ENCODE peak calls at places on chromosome 18, in six cellular contexts. J, S, B, M, T and K are unnamed samples.
A peak's percentile ranks its signal among the peaks of the same experiment; 100 is the strongest.

GRCh38 chr18:13136689-13137040 is 81.9 kb upstream of the LDLRAD4 start:
- DNase-seq in S (no peak), B (no peak), M (no peak), J (no peak), T (no peak), K (no peak)

GRCh38 chr18:47415888-47416287 is 164.4 kb upstream of the SKOR2 start:
- DNase-seq in S (no peak), B (no peak), T (no peak), J (no peak), M (no peak), K (no peak)

GRCh38 chr18:13165636-13166423 is 52.7 kb upstream of the LDLRAD4 start:
- DNase-seq in M (no peak), S (no peak), B (no peak), T (no peak), J (no peak), K (no peak)

GRCh38 chr18:48698707-48699106 is 159.9 kb downstream of the CTIF start:
- DNase-seq in J (no peak), M (no peak), B (no peak), S (no peak), T (no peak), K (no peak)

GRCh38 chr18:38951633-38952032 is 1386.0 kb upstream of the CELF4 start:
- DNase-seq in J (no peak), S (no peak), M (no peak), T (no peak), B (no peak), K (no peak)

GRCh38 chr18:41695441-41695840 is 259.6 kb upstream of the PIK3C3 start:
- DNase-seq in S (peak; percentile 11), J (no peak), B (no peak), T (no peak), M (no peak), K (no peak)

GRCh38 chr18:55419132-55419938 is 168.7 kb downstream of the TCF4 start:
- DNase-seq in M (no peak), T (no peak), B (no peak), S (no peak), J (no peak), K (no peak)

GRCh38 chr18:56000041-56000440 is 412.0 kb upstream of the TCF4 start:
- DNase-seq in J (no peak), M (no peak), T (no peak), S (no peak), B (no peak), K (no peak)

GRCh38 chr18:56995579-56996194 is 151.2 kb upstream of the BOD1L2 start:
- DNase-seq in B (no peak), S (peak; percentile 5), T (no peak), M (no peak), J (no peak), K (no peak)

GRCh38 chr18:24778810-24779418 is 318.5 kb downstream of the HRH4 start:
- DNase-seq in B (no peak), T (no peak), M (no peak), J (no peak), S (no peak), K (no peak)

GRCh38 chr18:23281626-23282436 is 146.5 kb downstream of the CABLES1 start:
- DNase-seq in J (no peak), M (no peak), S (no peak), T (no peak), B (no peak), K (peak; percentile 10)

GRCh38 chr18:39701071-39701783 is 2135.6 kb upstream of the CELF4 start:
- DNase-seq in J (no peak), S (no peak), M (no peak), T (no peak), B (no peak), K (no peak)

GRCh38 chr18:50796495-50796894 is 23.3 kb downstream of the MRO start:
- DNase-seq in S (no peak), J (no peak), T (no peak), M (no peak), B (no peak), K (no peak)

GRCh38 chr18:37385846-37386435 is 179.7 kb downstream of the CELF4 start:
- DNase-seq in J (no peak), S (peak; percentile 48), M (no peak), B (no peak), T (no peak), K (peak; percentile 57)

GRCh38 chr18:47883771-47884413 is 46.6 kb downstream of the SMAD2 start:
- DNase-seq in J (no peak), S (peak; percentile 32), M (no peak), B (no peak), T (no peak), K (no peak)

GRCh38 chr18:74268175-74268574 is 23.6 kb downstream of the CYB5A start:
- DNase-seq in J (no peak), B (no peak), T (no peak), M (no peak), S (no peak), K (no peak)

GRCh38 chr18:824179-824578 is 12.1 kb upstream of the YES1 start:
- DNase-seq in J (no peak), T (no peak), M (no peak), B (no peak), S (no peak), K (no peak)

GRCh38 chr18:57542801-57543427 is 43.6 kb downstream of the FECH start:
- DNase-seq in T (no peak), M (no peak), B (peak; percentile 30), S (no peak), J (no peak), K (no peak)

GRCh38 chr18:21740474-21740723 is 193 bp upstream of the MIB1 start:
- DNase-seq in S (peak; percentile 93), M (no peak), B (no peak), T (no peak), J (peak; percentile 99), K (no peak)

GRCh38 chr18:34358923-34359322 is 134.2 kb upstream of the NOL4 start:
- DNase-seq in J (no peak), T (no peak), M (no peak), B (no peak), S (no peak), K (no peak)

GRCh38 chr18:77054606-77055428 is 77.8 kb downstream of the MBP start:
- DNase-seq in M (peak; percentile 73), T (no peak), B (peak; percentile 71), S (no peak), J (peak; percentile 71), K (peak; percentile 47)

GRCh38 chr18:37332764-37333420 is 232.7 kb downstream of the CELF4 start:
- DNase-seq in J (no peak), S (no peak), B (no peak), T (no peak), M (peak; percentile 8), K (no peak)

GRCh38 chr18:13369756-13370510 is 151.4 kb downstream of the LDLRAD4 start:
- DNase-seq in T (peak; percentile 64), S (no peak), M (no peak), B (no peak), J (no peak), K (peak; percentile 40)

GRCh38 chr18:48815581-48816324 is 135.0 kb downstream of the SMAD7 start:
- DNase-seq in B (no peak), S (no peak), M (no peak), J (no peak), T (no peak), K (no peak)

GRCh38 chr18:78979682-78980278 is at the start of gene SALL3:
- DNase-seq in M (peak; percentile 45), B (no peak), S (no peak), T (no peak), J (no peak), K (no peak)

GRCh38 chr18:56475250-56475649 is 163.1 kb downstream of the TXNL1 start:
- DNase-seq in S (no peak), T (no peak), B (no peak), J (no peak), M (no peak), K (no peak)

GRCh38 chr18:12053312-12053711 is 40.3 kb upstream of the ANKRD62 start:
- DNase-seq in T (no peak), S (no peak), B (no peak), M (no peak), J (no peak), K (no peak)

GRCh38 chr18:59752666-59753065 is 55.4 kb upstream of the CCBE1 start:
- DNase-seq in J (no peak), B (no peak), S (no peak), T (no peak), M (no peak), K (no peak)

GRCh38 chr18:40382191-40382590 is 1572.8 kb upstream of the PIK3C3 start:
- DNase-seq in B (no peak), S (no peak), J (no peak), T (no peak), M (no peak), K (no peak)

GRCh38 chr18:58117685-58118403 is 73.8 kb downstream of the NEDD4L start:
- DNase-seq in B (peak; percentile 84), S (peak; percentile 60), J (no peak), T (peak; percentile 52), M (no peak), K (peak; percentile 68)

GRCh38 chr18:3689091-3689490 is 239.1 kb downstream of the TGIF1 start:
- DNase-seq in B (no peak), T (peak; percentile 72), S (no peak), M (no peak), J (no peak), K (no peak)

GRCh38 chr18:59229191-59229590 is 9.2 kb downstream of the GRP start:
- DNase-seq in S (no peak), T (no peak), B (no peak), M (no peak), J (no peak), K (no peak)

GRCh38 chr18:35030234-35030989 is 10.8 kb upstream of the MAPRE2 start:
- DNase-seq in M (no peak), J (no peak), B (no peak), S (no peak), T (no peak), K (no peak)

GRCh38 chr18:24127735-24128134 is 11.1 kb upstream of the CABYR start:
- DNase-seq in S (no peak), M (no peak), J (no peak), T (no peak), B (no peak), K (no peak)

GRCh38 chr18:48342588-48342987 is 66.6 kb downstream of the ZBTB7C start:
- DNase-seq in J (no peak), M (no peak), B (no peak), T (no peak), S (no peak), K (no peak)